ENCODE peak calls at places on chromosomes 2 and 18, in four cellular contexts. One of them, this sample, is unnamed.
A peak's percentile ranks its signal among the peaks of the same experiment; 100 is the strongest.

GRCh38 chr18:57029761-57030160 is 117.1 kb upstream of the BOD1L2 start:
- DNase-seq in A549: peak; percentile 7
- DNase-seq in AG09309: no peak
- DNase-seq in gastrocnemius medialis: no peak
- DNase-seq in this sample: no peak

GRCh38 chr2:62660087-62660486 is 45.4 kb upstream of the EHBP1 start:
- DNase-seq in A549: no peak
- DNase-seq in AG09309: no peak
- DNase-seq in gastrocnemius medialis: no peak
- DNase-seq in this sample: no peak

GRCh38 chr2:108534577-108535379 is 508 bp downstream of the LIMS1 start:
- DNase-seq in A549: peak; percentile 31
- DNase-seq in AG09309: no peak
- DNase-seq in gastrocnemius medialis: no peak
- DNase-seq in this sample: peak; percentile 89

GRCh38 chr2:74849228-74849892 is 15.4 kb downstream of the HK2 start:
- DNase-seq in A549: no peak
- DNase-seq in AG09309: no peak
- DNase-seq in gastrocnemius medialis: peak; percentile 58
- DNase-seq in this sample: no peak

GRCh38 chr2:120299561-120299960 is 46.4 kb upstream of the INHBB start:
- DNase-seq in A549: no peak
- DNase-seq in AG09309: no peak
- DNase-seq in gastrocnemius medialis: no peak
- DNase-seq in this sample: no peak

GRCh38 chr2:112814278-112814677 is 22.3 kb downstream of the IL1B start:
- DNase-seq in A549: no peak
- DNase-seq in AG09309: no peak
- DNase-seq in gastrocnemius medialis: no peak
- DNase-seq in this sample: no peak

GRCh38 chr2:101463885-101464653 is 10.8 kb downstream of the RFX8 start:
- DNase-seq in A549: peak; percentile 20
- DNase-seq in AG09309: peak; percentile 91
- DNase-seq in gastrocnemius medialis: no peak
- DNase-seq in this sample: no peak

GRCh38 chr2:74584088-74584645 is 29.6 kb downstream of the DOK1 start:
- DNase-seq in A549: no peak
- DNase-seq in AG09309: no peak
- DNase-seq in gastrocnemius medialis: no peak
- DNase-seq in this sample: no peak

GRCh38 chr2:178449700-178450573 is 1.0 kb downstream of the PRKRA start:
- DNase-seq in A549: no peak
- DNase-seq in AG09309: no peak
- DNase-seq in gastrocnemius medialis: no peak
- DNase-seq in this sample: no peak

GRCh38 chr2:127859712-127860085 is 1.7 kb upstream of the POLR2D start:
- DNase-seq in A549: no peak
- DNase-seq in AG09309: no peak
- DNase-seq in gastrocnemius medialis: no peak
- DNase-seq in this sample: no peak

GRCh38 chr2:47288864-47289263 is 114.1 kb upstream of the MSH2 start:
- DNase-seq in A549: peak; percentile 63
- DNase-seq in AG09309: peak; percentile 86
- DNase-seq in gastrocnemius medialis: no peak
- DNase-seq in this sample: no peak

GRCh38 chr2:217943379-217944321 is 59.1 kb downstream of the TNS1 start:
- DNase-seq in A549: peak; percentile 35
- DNase-seq in AG09309: no peak
- DNase-seq in gastrocnemius medialis: peak; percentile 62
- DNase-seq in this sample: no peak

GRCh38 chr2:45812039-45812500 is 160.6 kb downstream of the PRKCE start:
- DNase-seq in A549: no peak
- DNase-seq in AG09309: peak; percentile 35
- DNase-seq in gastrocnemius medialis: peak; percentile 49
- DNase-seq in this sample: no peak

GRCh38 chr18:44901283-44901682 is 220.6 kb downstream of the SETBP1 start:
- DNase-seq in A549: no peak
- DNase-seq in AG09309: no peak
- DNase-seq in gastrocnemius medialis: no peak
- DNase-seq in this sample: no peak

GRCh38 chr2:222052934-222053367 is 245.8 kb downstream of the PAX3 start:
- DNase-seq in A549: peak; percentile 5
- DNase-seq in AG09309: no peak
- DNase-seq in gastrocnemius medialis: no peak
- DNase-seq in this sample: no peak

GRCh38 chr2:173574713-173575112 is 220.0 kb downstream of the CDCA7 start:
- DNase-seq in A549: no peak
- DNase-seq in AG09309: peak; percentile 21
- DNase-seq in gastrocnemius medialis: no peak
- DNase-seq in this sample: no peak

GRCh38 chr2:194735837-194736542 is 921.0 kb upstream of the SLC39A10 start:
- DNase-seq in A549: no peak
- DNase-seq in AG09309: no peak
- DNase-seq in gastrocnemius medialis: no peak
- DNase-seq in this sample: no peak

GRCh38 chr2:220078439-220078838 is 451.0 kb downstream of the SLC4A3 start:
- DNase-seq in A549: no peak
- DNase-seq in AG09309: peak; percentile 16
- DNase-seq in gastrocnemius medialis: no peak
- DNase-seq in this sample: no peak

GRCh38 chr2:120919771-120920437 is 184.2 kb downstream of the GLI2 start:
- DNase-seq in A549: no peak
- DNase-seq in AG09309: no peak
- DNase-seq in gastrocnemius medialis: peak; percentile 89
- DNase-seq in this sample: no peak

GRCh38 chr18:40179647-40180175 is 1775.3 kb upstream of the PIK3C3 start:
- DNase-seq in A549: no peak
- DNase-seq in AG09309: no peak
- DNase-seq in gastrocnemius medialis: no peak
- DNase-seq in this sample: no peak

GRCh38 chr2:7620255-7620654 is 703.0 kb downstream of the RNF144A start:
- DNase-seq in A549: no peak
- DNase-seq in AG09309: no peak
- DNase-seq in gastrocnemius medialis: no peak
- DNase-seq in this sample: no peak

GRCh38 chr2:160666019-160666676 is 172.5 kb upstream of the RBMS1 start:
- DNase-seq in A549: peak; percentile 93
- DNase-seq in AG09309: peak; percentile 94
- DNase-seq in gastrocnemius medialis: no peak
- DNase-seq in this sample: no peak

GRCh38 chr2:220941683-220942082 is 630.4 kb downstream of the EPHA4 start:
- DNase-seq in A549: no peak
- DNase-seq in AG09309: no peak
- DNase-seq in gastrocnemius medialis: no peak
- DNase-seq in this sample: no peak

GRCh38 chr2:231568098-231568784 is 24.4 kb upstream of the TEX44 start:
- DNase-seq in A549: no peak
- DNase-seq in AG09309: no peak
- DNase-seq in gastrocnemius medialis: no peak
- DNase-seq in this sample: no peak

GRCh38 chr2:38105911-38106310 is 30.0 kb upstream of the CYP1B1 start:
- DNase-seq in A549: no peak
- DNase-seq in AG09309: no peak
- DNase-seq in gastrocnemius medialis: no peak
- DNase-seq in this sample: no peak

GRCh38 chr18:10284571-10285282 is 169.7 kb upstream of the APCDD1 start:
- DNase-seq in A549: no peak
- DNase-seq in AG09309: no peak
- DNase-seq in gastrocnemius medialis: no peak
- DNase-seq in this sample: no peak

GRCh38 chr18:9647496-9648323 is 33.4 kb upstream of the PPP4R1 start:
- DNase-seq in A549: peak; percentile 79
- DNase-seq in AG09309: no peak
- DNase-seq in gastrocnemius medialis: no peak
- DNase-seq in this sample: no peak

GRCh38 chr2:95121150-95121494 is 486 bp downstream of the MRPS5 start:
- DNase-seq in A549: no peak
- DNase-seq in AG09309: no peak
- DNase-seq in gastrocnemius medialis: no peak
- DNase-seq in this sample: no peak

GRCh38 chr2:173831312-173832229 is 133.6 kb downstream of the SP3 start:
- DNase-seq in A549: no peak
- DNase-seq in AG09309: peak; percentile 75
- DNase-seq in gastrocnemius medialis: peak; percentile 34
- DNase-seq in this sample: peak; percentile 39

GRCh38 chr18:24115628-24116027 is 23.2 kb upstream of the CABYR start:
- DNase-seq in A549: no peak
- DNase-seq in AG09309: no peak
- DNase-seq in gastrocnemius medialis: no peak
- DNase-seq in this sample: no peak

GRCh38 chr2:237254911-237255578 is 158.9 kb downstream of the COL6A3 start:
- DNase-seq in A549: no peak
- DNase-seq in AG09309: no peak
- DNase-seq in gastrocnemius medialis: no peak
- DNase-seq in this sample: no peak

DNA sequence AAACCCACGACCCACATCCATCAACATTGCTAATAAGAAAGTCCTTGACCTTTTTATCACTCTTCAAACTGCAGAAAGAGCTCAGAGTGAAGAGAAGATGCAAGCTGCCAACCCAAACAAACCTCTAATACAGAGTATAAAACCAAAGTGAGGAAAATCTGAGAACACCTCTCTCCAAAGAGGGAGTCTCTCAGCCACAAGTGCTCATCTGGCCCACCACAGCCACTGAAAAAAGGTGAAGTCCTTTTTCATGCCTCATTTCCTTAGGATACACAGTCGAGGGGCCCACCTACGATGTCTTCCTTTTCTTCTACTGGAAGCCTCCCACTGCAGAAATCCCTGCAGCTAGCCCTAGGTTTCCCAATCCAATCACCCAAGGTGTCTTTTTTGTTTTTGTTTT is 31.2 kb downstream of the FAM168B start:
- DNase-seq in A549: no peak
- DNase-seq in AG09309: no peak
- DNase-seq in gastrocnemius medialis: no peak
- DNase-seq in this sample: no peak
- H3K4me3 ChIP-seq in A549: no peak overlapping the region
- H3K4me3 ChIP-seq in AG09309: no peak overlapping the region
- H3K4me3 ChIP-seq in gastrocnemius medialis: no peak overlapping the region
- H3K4me3 ChIP-seq in this sample: no peak overlapping the region

GRCh38 chr2:126858013-126858412 is 40.7 kb upstream of the TEX51 start:
- DNase-seq in A549: no peak
- DNase-seq in AG09309: no peak
- DNase-seq in gastrocnemius medialis: no peak
- DNase-seq in this sample: no peak
- TF ChIP-seq CTCF in A549: no peak
- TF ChIP-seq CTCF in AG09309: no peak
- TF ChIP-seq CTCF in gastrocnemius medialis: no peak
- TF ChIP-seq CTCF in this sample: no peak

GRCh38 chr2:66582975-66583842 is 148.3 kb downstream of the MEIS1 start:
- DNase-seq in A549: no peak
- DNase-seq in AG09309: no peak
- DNase-seq in gastrocnemius medialis: no peak
- DNase-seq in this sample: no peak
- H3K4me3 ChIP-seq in A549: no peak overlapping the region
- H3K4me3 ChIP-seq in AG09309: no peak overlapping the region
- H3K4me3 ChIP-seq in gastrocnemius medialis: no peak overlapping the region
- H3K4me3 ChIP-seq in this sample: no peak overlapping the region

DNA sequence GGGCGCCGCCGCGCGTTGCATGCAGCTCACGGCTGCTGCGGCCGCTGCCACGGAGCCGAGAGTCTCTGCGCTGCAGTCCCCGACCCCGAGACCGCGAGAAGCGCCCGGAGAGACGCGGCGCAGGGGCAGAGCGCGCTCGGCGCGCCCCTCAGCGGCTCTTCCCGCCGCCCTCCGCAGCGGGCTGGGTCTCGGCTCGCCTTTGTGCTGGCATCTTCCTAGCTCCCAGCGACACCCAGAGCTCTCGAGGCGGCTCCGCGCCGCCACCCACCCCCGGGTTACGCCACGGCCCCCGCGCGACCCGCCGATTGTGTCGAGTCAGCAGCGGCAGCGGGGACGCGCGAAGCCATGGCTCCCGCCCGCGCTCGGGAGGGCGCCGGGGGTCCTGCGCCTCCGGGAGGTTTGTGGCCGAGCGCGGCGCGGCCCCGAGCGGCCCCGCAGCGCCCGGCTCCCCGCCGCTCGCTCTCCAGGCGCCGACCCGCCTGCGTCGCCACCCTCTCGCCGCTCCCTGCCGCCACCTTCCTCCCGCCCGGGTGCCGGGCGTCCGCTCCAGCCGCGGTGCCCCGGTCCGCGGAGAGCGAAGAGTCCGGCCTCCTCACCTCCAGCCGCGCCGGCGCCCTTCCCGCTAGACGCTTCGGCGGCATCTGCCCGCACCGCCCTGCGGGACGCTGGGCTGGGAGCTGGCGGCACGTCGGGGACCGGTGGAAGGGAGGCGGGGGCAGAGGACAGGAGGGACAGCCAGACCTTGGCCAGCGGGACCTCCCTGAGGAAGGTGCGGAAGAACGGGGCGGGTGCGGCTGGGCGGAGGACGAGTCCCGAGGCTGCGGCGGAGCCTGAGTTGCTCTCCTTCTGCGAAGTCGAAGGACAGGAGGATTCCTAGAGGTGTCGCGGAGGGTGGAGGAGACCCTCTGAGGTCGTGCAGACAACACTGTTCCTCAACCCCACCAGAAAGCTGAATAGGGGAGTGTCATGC is 46.3 kb upstream of the CCDC150 start:
- DNase-seq in A549: peak; percentile 70
- DNase-seq in AG09309: no peak
- DNase-seq in gastrocnemius medialis: no peak
- DNase-seq in this sample: no peak
- TF ChIP-seq CTCF in A549: no peak
- TF ChIP-seq CTCF in AG09309: no peak
- TF ChIP-seq CTCF in gastrocnemius medialis: no peak
- TF ChIP-seq CTCF in this sample: no peak

This sample was measured in lower leg skin.